ENCODE peak calls at places on chromosome X, in five cellular contexts. One of them, this sample, is unnamed.

GRCh38 chrX:7446815-7447214 is 298.9 kb upstream of the PUDP start:
- DNase-seq in fibroblast of lung: no peak
- DNase-seq in substantia nigra: no peak
- DNase-seq in colonic mucosa: no peak
- DNase-seq in hepatocyte: no peak
- DNase-seq in this sample: peak; percentile 53

GRCh38 chrX:108022491-108023089 is 22.3 kb upstream of the VSIG1 start:
- DNase-seq in hepatocyte: no peak
- DNase-seq in fibroblast of lung: no peak
- DNase-seq in substantia nigra: no peak
- DNase-seq in colonic mucosa: no peak
- DNase-seq in this sample: no peak

GRCh38 chrX:2320580-2321327 is 180.0 kb downstream of the DHRSX start:
- DNase-seq in hepatocyte: peak; percentile 81
- DNase-seq in colonic mucosa: no peak
- DNase-seq in substantia nigra: no peak
- DNase-seq in fibroblast of lung: peak; percentile 6
- DNase-seq in this sample: no peak

GRCh38 chrX:150621652-150622051 is 53.2 kb downstream of the MTM1 start:
- DNase-seq in fibroblast of lung: no peak
- DNase-seq in hepatocyte: no peak
- DNase-seq in colonic mucosa: no peak
- DNase-seq in substantia nigra: no peak
- DNase-seq in this sample: no peak

GRCh38 chrX:133921764-133922389 is 63.5 kb downstream of the GPC3 start:
- DNase-seq in substantia nigra: peak; percentile 8
- DNase-seq in hepatocyte: peak; percentile 28
- DNase-seq in colonic mucosa: peak; percentile 62
- DNase-seq in fibroblast of lung: no peak
- DNase-seq in this sample: no peak

GRCh38 chrX:74492720-74493201 is 71.5 kb downstream of the SLC16A2 start:
- DNase-seq in substantia nigra: no peak
- DNase-seq in colonic mucosa: no peak
- DNase-seq in fibroblast of lung: no peak
- DNase-seq in hepatocyte: no peak
- DNase-seq in this sample: no peak

GRCh38 chrX:107135965-107136307 is 17.3 kb upstream of the RBM41 start:
- DNase-seq in hepatocyte: no peak
- DNase-seq in colonic mucosa: no peak
- DNase-seq in substantia nigra: no peak
- DNase-seq in fibroblast of lung: no peak
- DNase-seq in this sample: no peak

GRCh38 chrX:107678957-107679740 is 50.8 kb downstream of the PRPS1 start:
- DNase-seq in fibroblast of lung: peak; percentile 55
- DNase-seq in hepatocyte: peak; percentile 54
- DNase-seq in substantia nigra: no peak
- DNase-seq in colonic mucosa: peak; percentile 65
- DNase-seq in this sample: no peak

GRCh38 chrX:131979116-131979515 is 44.0 kb upstream of the STK26 start:
- DNase-seq in hepatocyte: no peak
- DNase-seq in colonic mucosa: no peak
- DNase-seq in fibroblast of lung: no peak
- DNase-seq in substantia nigra: no peak
- DNase-seq in this sample: no peak

GRCh38 chrX:139862208-139862607 is 70.6 kb downstream of the ATP11C start:
- DNase-seq in hepatocyte: no peak
- DNase-seq in fibroblast of lung: no peak
- DNase-seq in substantia nigra: no peak
- DNase-seq in colonic mucosa: no peak
- DNase-seq in this sample: no peak

GRCh38 chrX:42920752-42921151 is 142.8 kb upstream of the PPP1R2C start:
- DNase-seq in substantia nigra: no peak
- DNase-seq in colonic mucosa: no peak
- DNase-seq in hepatocyte: no peak
- DNase-seq in fibroblast of lung: no peak
- DNase-seq in this sample: peak; percentile 8

GRCh38 chrX:150975655-150976390 is 7.3 kb upstream of the HMGB3 start:
- DNase-seq in hepatocyte: no peak
- DNase-seq in colonic mucosa: no peak
- DNase-seq in substantia nigra: peak; percentile 6
- DNase-seq in fibroblast of lung: no peak
- DNase-seq in this sample: no peak

GRCh38 chrX:2848806-2849420 is 20.2 kb downstream of the GYG2 start:
- DNase-seq in substantia nigra: no peak
- DNase-seq in hepatocyte: peak; percentile 28
- DNase-seq in fibroblast of lung: peak; percentile 82
- DNase-seq in colonic mucosa: no peak
- DNase-seq in this sample: no peak

GRCh38 chrX:15177316-15177715 is 92.6 kb downstream of the ASB9 start:
- DNase-seq in fibroblast of lung: no peak
- DNase-seq in hepatocyte: no peak
- DNase-seq in substantia nigra: no peak
- DNase-seq in colonic mucosa: no peak
- DNase-seq in this sample: no peak

GRCh38 chrX:18650662-18651061 is 21.2 kb downstream of the RS1 start:
- DNase-seq in fibroblast of lung: no peak
- DNase-seq in colonic mucosa: no peak
- DNase-seq in hepatocyte: no peak
- DNase-seq in substantia nigra: no peak
- DNase-seq in this sample: no peak

GRCh38 chrX:141641138-141641537 is 51.6 kb downstream of the SPANXA2 start:
- DNase-seq in hepatocyte: no peak
- DNase-seq in substantia nigra: no peak
- DNase-seq in fibroblast of lung: no peak
- DNase-seq in colonic mucosa: no peak
- DNase-seq in this sample: no peak

GRCh38 chrX:46573331-46573895 is at the start of gene CHST7:
- DNase-seq in hepatocyte: peak; percentile 68
- DNase-seq in fibroblast of lung: peak; percentile 75
- DNase-seq in colonic mucosa: peak; percentile 56
- DNase-seq in substantia nigra: peak; percentile 38
- DNase-seq in this sample: no peak

GRCh38 chrX:73831500-73831899 is 268.5 kb downstream of the CHIC1 start:
- DNase-seq in substantia nigra: no peak
- DNase-seq in hepatocyte: no peak
- DNase-seq in colonic mucosa: no peak
- DNase-seq in fibroblast of lung: no peak
- DNase-seq in this sample: no peak

DNA sequence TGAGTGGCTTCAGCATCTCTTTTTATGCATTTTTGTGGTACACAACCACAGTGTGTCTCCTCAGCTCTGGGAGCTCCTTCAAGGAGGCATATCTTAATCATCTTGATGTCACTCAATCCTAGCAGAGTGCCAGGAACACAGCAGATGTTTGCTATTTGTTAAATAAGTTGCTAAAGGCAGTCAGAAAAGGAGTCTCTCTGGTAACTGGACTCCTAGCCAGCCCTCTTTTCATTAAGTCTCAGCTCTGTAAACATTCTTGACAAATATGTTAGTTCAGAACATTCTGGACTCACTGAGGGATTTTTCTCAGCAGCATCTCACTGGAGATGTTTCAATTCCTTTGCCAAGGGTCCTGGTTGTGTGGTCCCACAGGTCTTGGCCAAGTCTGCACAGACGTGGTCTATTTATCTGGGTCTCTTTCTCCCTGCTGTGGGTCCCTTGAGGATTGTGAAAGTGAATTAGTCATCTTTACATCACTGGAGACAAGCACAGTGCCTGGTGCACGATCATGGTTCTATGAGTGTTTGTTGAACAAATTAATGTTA is 20.3 kb upstream of the FAM9C start:
- DNase-seq in colonic mucosa: no peak
- DNase-seq in substantia nigra: no peak
- DNase-seq in fibroblast of lung: peak; percentile 77
- DNase-seq in hepatocyte: peak; percentile 24
- DNase-seq in this sample: no peak
- H3K27ac ChIP-seq in colonic mucosa: no peak overlapping the region
- H3K27ac ChIP-seq in substantia nigra: no peak overlapping the region
- H3K27ac ChIP-seq in fibroblast of lung: no peak overlapping the region
- H3K27ac ChIP-seq in hepatocyte: peak overlapping the region; percentile 77
- H3K27ac ChIP-seq in this sample: no peak overlapping the region

GRCh38 chrX:48971325-48972213 is at the start of gene KCND1:
- DNase-seq in substantia nigra: peak; percentile 6
- DNase-seq in hepatocyte: peak; percentile 38
- DNase-seq in fibroblast of lung: peak; percentile 75
- DNase-seq in colonic mucosa: peak; percentile 22
- DNase-seq in this sample: no peak
- H3K27ac ChIP-seq in substantia nigra: no peak within 1 kb of the TSS
- H3K27ac ChIP-seq in hepatocyte: peak within 1 kb of the TSS; percentile 5
- H3K27ac ChIP-seq in fibroblast of lung: no peak within 1 kb of the TSS
- H3K27ac ChIP-seq in colonic mucosa: no peak within 1 kb of the TSS
- H3K27ac ChIP-seq in this sample: no peak within 1 kb of the TSS

GRCh38 chrX:350148-350533 is 31.5 kb upstream of the GTPBP6 start:
- DNase-seq in hepatocyte: no peak
- DNase-seq in colonic mucosa: no peak
- DNase-seq in fibroblast of lung: no peak
- DNase-seq in substantia nigra: no peak
- DNase-seq in this sample: no peak
- H3K27ac ChIP-seq in hepatocyte: no peak overlapping the region
- H3K27ac ChIP-seq in colonic mucosa: no peak overlapping the region
- H3K27ac ChIP-seq in fibroblast of lung: no peak overlapping the region
- H3K27ac ChIP-seq in substantia nigra: no peak overlapping the region
- H3K27ac ChIP-seq in this sample: no peak overlapping the region

GRCh38 chrX:138485767-138486166 is 225.8 kb downstream of the FGF13 start:
- DNase-seq in hepatocyte: no peak
- DNase-seq in colonic mucosa: no peak
- DNase-seq in fibroblast of lung: no peak
- DNase-seq in substantia nigra: no peak
- DNase-seq in this sample: no peak
- H3K27ac ChIP-seq in hepatocyte: no peak overlapping the region
- H3K27ac ChIP-seq in colonic mucosa: no peak overlapping the region
- H3K27ac ChIP-seq in fibroblast of lung: no peak overlapping the region
- H3K27ac ChIP-seq in substantia nigra: no peak overlapping the region
- H3K27ac ChIP-seq in this sample: no peak overlapping the region

DNA sequence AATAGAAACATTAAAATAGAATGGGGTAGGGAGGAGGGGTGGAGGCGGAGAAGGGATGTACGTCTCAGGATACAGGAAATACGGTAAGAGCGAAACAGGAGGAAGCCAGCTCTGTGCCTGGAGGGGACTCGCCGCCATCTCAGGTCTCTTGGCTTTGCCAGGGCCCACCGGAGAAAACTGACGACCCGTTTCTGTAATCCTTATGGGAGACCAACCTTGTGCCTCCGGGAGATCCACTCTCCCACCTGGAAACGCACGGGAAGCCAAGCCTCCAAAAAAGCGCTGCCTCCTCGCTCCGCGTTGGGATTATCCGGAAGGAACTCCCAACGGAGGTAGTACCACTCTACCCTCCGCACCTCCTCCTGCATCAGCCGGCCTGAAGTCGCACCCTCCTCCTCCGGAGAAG is at the start of gene NBDY:
- DNase-seq in substantia nigra: peak; percentile 43
- DNase-seq in fibroblast of lung: peak; percentile 56
- DNase-seq in hepatocyte: peak; percentile 57
- DNase-seq in colonic mucosa: peak; percentile 49
- DNase-seq in this sample: no peak
- H3K27ac ChIP-seq in substantia nigra: peak within 1 kb of the TSS; percentile 70
- H3K27ac ChIP-seq in fibroblast of lung: peak within 1 kb of the TSS; percentile 57
- H3K27ac ChIP-seq in hepatocyte: peak within 1 kb of the TSS; percentile 87
- H3K27ac ChIP-seq in colonic mucosa: peak within 1 kb of the TSS; percentile 49
- H3K27ac ChIP-seq in this sample: peak within 1 kb of the TSS; percentile 78

GRCh38 chrX:21374163-21374993 is at the start of gene CNKSR2:
- DNase-seq in fibroblast of lung: peak; percentile 30
- DNase-seq in substantia nigra: peak; percentile 74
- DNase-seq in colonic mucosa: no peak
- DNase-seq in hepatocyte: peak; percentile 78
- DNase-seq in this sample: no peak
- H3K27ac ChIP-seq in fibroblast of lung: no peak within 1 kb of the TSS
- H3K27ac ChIP-seq in substantia nigra: no peak within 1 kb of the TSS
- H3K27ac ChIP-seq in colonic mucosa: no peak within 1 kb of the TSS
- H3K27ac ChIP-seq in hepatocyte: no peak within 1 kb of the TSS
- H3K27ac ChIP-seq in this sample: no peak within 1 kb of the TSS

DNA sequence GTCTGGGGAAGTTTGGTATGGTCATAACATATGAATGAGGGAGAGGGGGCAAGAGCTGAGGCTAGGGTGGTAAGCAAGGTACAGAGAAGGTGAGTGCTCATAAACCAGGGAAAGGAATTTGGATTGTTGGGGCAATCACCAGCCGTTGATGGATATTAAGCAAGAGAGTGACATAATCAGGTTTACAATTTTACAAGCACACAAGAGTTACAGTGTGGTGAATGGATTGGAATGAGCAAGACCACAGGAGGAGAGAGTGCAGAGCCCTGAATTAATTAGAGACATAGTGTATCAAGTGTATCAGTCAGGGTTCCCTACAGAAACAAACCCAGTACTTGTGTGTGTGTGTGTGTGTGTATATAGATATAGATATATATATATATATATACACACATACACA is 18.7 kb upstream of the FMR1NB start:
- DNase-seq in colonic mucosa: no peak
- DNase-seq in hepatocyte: no peak
- DNase-seq in fibroblast of lung: peak; percentile 3
- DNase-seq in substantia nigra: no peak
- DNase-seq in this sample: no peak
- H3K27ac ChIP-seq in colonic mucosa: no peak overlapping the region
- H3K27ac ChIP-seq in hepatocyte: no peak overlapping the region
- H3K27ac ChIP-seq in fibroblast of lung: no peak overlapping the region
- H3K27ac ChIP-seq in substantia nigra: no peak overlapping the region
- H3K27ac ChIP-seq in this sample: no peak overlapping the region

DNA sequence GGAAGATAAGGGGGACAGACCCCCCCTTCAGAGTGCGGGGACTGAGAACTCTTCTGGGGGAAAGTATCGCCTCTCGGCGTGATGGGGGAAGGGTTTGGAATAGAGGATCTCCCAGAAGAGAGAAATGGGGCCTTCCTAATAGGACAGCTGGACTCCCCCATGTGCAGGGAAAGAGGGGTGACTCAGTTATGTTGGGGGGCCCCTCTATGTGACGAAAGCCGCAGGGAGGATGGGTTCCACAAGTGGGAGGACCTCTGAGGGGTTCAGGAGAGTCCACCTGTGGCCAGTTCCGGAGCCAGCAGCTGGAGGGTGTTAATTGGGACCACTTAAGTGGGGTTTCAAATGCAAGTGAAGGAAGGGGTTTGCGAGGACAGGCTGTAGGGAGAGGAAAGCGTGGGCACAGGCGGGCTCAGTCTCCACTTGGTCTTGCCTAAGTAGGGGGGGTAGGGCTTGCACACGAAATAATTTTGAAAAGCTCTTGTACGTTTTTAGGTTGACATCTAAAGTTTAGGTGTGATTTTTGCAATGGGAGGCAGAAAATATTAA is 721 bp downstream of the SUV39H1 start:
- DNase-seq in hepatocyte: no peak
- DNase-seq in fibroblast of lung: no peak
- DNase-seq in substantia nigra: no peak
- DNase-seq in colonic mucosa: no peak
- DNase-seq in this sample: no peak
- H3K27ac ChIP-seq in hepatocyte: no peak overlapping the region
- H3K27ac ChIP-seq in fibroblast of lung: peak overlapping the region; percentile 15
- H3K27ac ChIP-seq in substantia nigra: no peak overlapping the region
- H3K27ac ChIP-seq in colonic mucosa: no peak overlapping the region
- H3K27ac ChIP-seq in this sample: no peak overlapping the region